ENCODE peak calls at places on chromosomes 7 and 10, in six cellular contexts. T is IMR-90, D is BJ, A is NCI-H146, C is AG10803, X is NCI-H460. Y is an unnamed sample.

GRCh38 chr7:47180268-47180826 is 401.6 kb downstream of the TNS3 start:
- DNase-seq in A (peak), C (peak), T (peak), X (peak), D (no peak), Y (peak)

GRCh38 chr10:11197266-11197712 is 179.6 kb downstream of the CELF2 start:
- DNase-seq in D (no peak), A (peak), C (peak), X (no peak), T (no peak), Y (no peak)

GRCh38 chr7:33423646-33424020 is 294.3 kb downstream of the BBS9 start:
- DNase-seq in C (no peak), T (no peak), D (no peak), A (no peak), X (peak), Y (peak)

GRCh38 chr7:96949766-96950165 is 55.6 kb upstream of the DLX6 start:
- DNase-seq in C (peak), D (no peak), X (no peak), T (no peak), A (no peak), Y (peak)

GRCh38 chr10:44066211-44066837 is 318.6 kb downstream of the CXCL12 start:
- DNase-seq in A (no peak), D (no peak), X (no peak), C (peak), T (no peak), Y (no peak)

GRCh38 chr10:86224354-86225097 is 142.1 kb downstream of the GRID1 start:
- DNase-seq in A (no peak), D (no peak), C (no peak), T (no peak), X (no peak), Y (no peak)

GRCh38 chr10:95501203-95502094 is 59.7 kb downstream of the SORBS1 start:
- DNase-seq in T (no peak), X (no peak), A (peak), D (no peak), C (no peak), Y (no peak)

GRCh38 chr7:141648276-141649114 is 53.5 kb downstream of the DENND11 start:
- DNase-seq in T (no peak), D (no peak), X (no peak), C (no peak), A (no peak), Y (no peak)

GRCh38 chr10:32239770-32240169 is 107.2 kb downstream of the EPC1 start:
- DNase-seq in X (no peak), C (peak), D (peak), T (peak), A (no peak), Y (peak)